ENCODE peak calls at places on chromosomes 6 and 20, in four cellular contexts. One of them, this sample, is unnamed.
A peak's percentile ranks its signal among the peaks of the same experiment; 100 is the strongest.

GRCh38 chr6:12032783-12033573 is 20.9 kb downstream of the HIVEP1 start:
- DNase-seq in H9: no peak
- DNase-seq in mesendoderm: no peak
- DNase-seq in H1: no peak
- DNase-seq in this sample: no peak

GRCh38 chr6:168415149-168415992 is 25.6 kb upstream of the SMOC2 start:
- DNase-seq in H1: no peak
- DNase-seq in mesendoderm: no peak
- DNase-seq in H9: no peak
- DNase-seq in this sample: no peak

GRCh38 chr6:160801418-160801817 is 99.4 kb downstream of the PLG start:
- DNase-seq in H1: no peak
- DNase-seq in H9: no peak
- DNase-seq in mesendoderm: no peak
- DNase-seq in this sample: no peak

GRCh38 chr6:148736779-148737412 is 9.9 kb upstream of the UST start:
- DNase-seq in H9: no peak
- DNase-seq in mesendoderm: no peak
- DNase-seq in H1: no peak
- DNase-seq in this sample: no peak

GRCh38 chr6:129748901-129749748 is 39.1 kb upstream of the ARHGAP18 start:
- DNase-seq in H9: no peak
- DNase-seq in H1: no peak
- DNase-seq in mesendoderm: no peak
- DNase-seq in this sample: peak; percentile 77

GRCh38 chr6:169618526-169619490 is 83.0 kb downstream of the WDR27 start:
- DNase-seq in H1: no peak
- DNase-seq in H9: no peak
- DNase-seq in mesendoderm: peak; percentile 33
- DNase-seq in this sample: peak; percentile 97

GRCh38 chr20:25275813-25276532 is 28.1 kb downstream of the PYGB start:
- DNase-seq in H1: no peak
- DNase-seq in H9: no peak
- DNase-seq in mesendoderm: no peak
- DNase-seq in this sample: no peak

GRCh38 chr6:30066577-30067459 is at the start of gene PPP1R11:
- DNase-seq in H1: peak; percentile 97
- DNase-seq in H9: peak; percentile 99
- DNase-seq in mesendoderm: peak; percentile 100
- DNase-seq in this sample: peak; percentile 99

GRCh38 chr20:10249822-10250221 is 31.2 kb downstream of the SNAP25 start:
- DNase-seq in mesendoderm: peak; percentile 65
- DNase-seq in H1: no peak
- DNase-seq in H9: no peak
- DNase-seq in this sample: no peak

GRCh38 chr6:113636357-113636824 is 220.8 kb upstream of the MARCKS start:
- DNase-seq in H9: no peak
- DNase-seq in mesendoderm: peak; percentile 73
- DNase-seq in H1: no peak
- DNase-seq in this sample: peak; percentile 78

GRCh38 chr6:113632220-113632864 is 224.8 kb upstream of the MARCKS start:
- DNase-seq in mesendoderm: peak; percentile 38
- DNase-seq in H1: no peak
- DNase-seq in H9: no peak
- DNase-seq in this sample: peak; percentile 88

GRCh38 chr6:113634352-113635163 is 222.6 kb upstream of the MARCKS start:
- DNase-seq in H9: no peak
- DNase-seq in H1: no peak
- DNase-seq in mesendoderm: no peak
- DNase-seq in this sample: peak; percentile 87

GRCh38 chr6:113633638-113634037 is 223.5 kb upstream of the MARCKS start:
- DNase-seq in H9: no peak
- DNase-seq in H1: no peak
- DNase-seq in mesendoderm: no peak
- DNase-seq in this sample: no peak

DNA sequence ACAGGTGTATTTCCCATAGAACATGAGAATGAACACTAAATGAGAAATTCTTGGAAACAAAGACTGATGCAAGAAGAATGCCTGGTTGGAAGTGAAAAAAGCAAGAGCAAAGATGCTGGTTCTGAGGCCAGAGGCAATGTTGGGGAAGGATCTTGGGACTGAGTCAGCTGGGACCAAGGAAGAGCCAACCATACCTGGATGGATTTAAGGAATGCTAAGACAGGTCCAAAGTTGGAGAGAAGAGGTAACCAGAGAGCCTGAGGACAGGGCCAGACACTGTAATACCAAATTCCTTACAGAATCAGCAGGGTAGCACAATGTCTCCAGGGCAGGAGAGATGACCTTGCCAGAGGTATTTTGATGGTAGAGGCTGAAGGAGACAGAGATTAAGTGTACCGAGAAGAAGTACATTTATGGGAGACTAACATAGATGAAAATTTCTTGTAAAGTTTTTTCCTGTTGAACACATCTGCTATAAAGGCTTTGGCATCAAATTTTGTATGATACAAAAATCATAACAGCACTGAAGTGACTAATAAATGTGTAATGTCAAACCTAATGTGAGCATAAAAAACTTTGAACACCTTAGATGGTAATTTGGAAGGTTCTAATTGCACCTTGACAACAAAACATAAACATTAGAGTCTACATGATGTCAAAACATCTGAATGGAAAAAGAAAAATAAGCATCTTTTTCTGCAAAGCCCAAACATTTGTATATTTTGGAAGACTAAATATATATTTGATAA is 221.7 kb upstream of the MARCKS start:
- DNase-seq in H1: no peak
- DNase-seq in H9: no peak
- DNase-seq in mesendoderm: no peak
- DNase-seq in this sample: no peak
- H4K5ac ChIP-seq in H1: no peak overlapping the region
- H4K5ac ChIP-seq in H9: no peak overlapping the region
- H4K5ac ChIP-seq in mesendoderm: no peak overlapping the region
- H4K5ac ChIP-seq in this sample: peak overlapping the region; percentile 82

GRCh38 chr6:31896856-31897611 is 464 bp downstream of the EHMT2 start:
- DNase-seq in H1: no peak
- DNase-seq in H9: peak; percentile 33
- DNase-seq in mesendoderm: no peak
- DNase-seq in this sample: no peak
- H3K23ac ChIP-seq in H1: no peak overlapping the region
- H3K23ac ChIP-seq in H9: no peak overlapping the region
- H3K23ac ChIP-seq in mesendoderm: no peak overlapping the region
- H3K23ac ChIP-seq in this sample: peak overlapping the region; percentile 59

DNA sequence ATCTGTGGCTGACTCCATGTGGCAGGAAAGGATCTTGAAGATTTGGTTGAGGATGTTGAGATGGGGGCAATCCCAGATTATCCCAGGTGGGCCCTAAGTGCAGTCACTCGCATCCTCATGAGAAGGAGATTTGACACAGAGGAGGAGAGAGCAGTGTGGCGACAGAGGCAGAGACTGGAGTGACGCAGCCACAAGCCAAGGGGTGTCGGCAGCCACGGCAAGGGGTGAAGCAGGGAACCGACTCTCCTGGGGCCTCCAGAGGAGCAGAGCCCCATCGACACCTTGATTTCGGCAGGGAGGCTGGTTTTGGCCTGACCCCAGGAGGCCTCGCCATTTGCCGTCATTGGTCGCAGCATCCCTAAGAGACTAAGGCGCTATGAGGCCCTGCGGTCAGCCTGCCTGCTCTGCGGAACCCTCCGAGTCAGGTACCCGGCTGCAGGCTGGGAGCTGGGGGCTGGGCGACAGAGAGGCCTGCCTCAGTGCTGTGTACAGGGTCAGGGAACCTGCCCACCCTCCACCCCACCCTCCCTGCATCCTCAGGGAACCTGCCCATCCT is 12.5 kb downstream of the EEF1A2 start:
- DNase-seq in H1: no peak
- DNase-seq in H9: no peak
- DNase-seq in mesendoderm: no peak
- DNase-seq in this sample: no peak
- H4K5ac ChIP-seq in H1: no peak overlapping the region
- H4K5ac ChIP-seq in H9: no peak overlapping the region
- H4K5ac ChIP-seq in mesendoderm: no peak overlapping the region
- H4K5ac ChIP-seq in this sample: no peak overlapping the region

GRCh38 chr6:151804585-151805285 is 2.7 kb upstream of the ESR1 start:
- DNase-seq in H9: no peak
- DNase-seq in H1: no peak
- DNase-seq in mesendoderm: no peak
- DNase-seq in this sample: no peak

GRCh38 chr6:151806757-151807512 is 547 bp upstream of the ESR1 start:
- DNase-seq in mesendoderm: no peak
- DNase-seq in H1: no peak
- DNase-seq in H9: no peak
- DNase-seq in this sample: no peak

GRCh38 chr6:151805286-151805840 is 2.1 kb upstream of the ESR1 start:
- DNase-seq in H9: peak; percentile 29
- DNase-seq in mesendoderm: no peak
- DNase-seq in H1: no peak
- DNase-seq in this sample: no peak

GRCh38 chr6:151807513-151808330 is at the start of gene ESR1:
- DNase-seq in mesendoderm: peak; percentile 71
- DNase-seq in H9: peak; percentile 87
- DNase-seq in H1: peak; percentile 29
- DNase-seq in this sample: no peak

DNA sequence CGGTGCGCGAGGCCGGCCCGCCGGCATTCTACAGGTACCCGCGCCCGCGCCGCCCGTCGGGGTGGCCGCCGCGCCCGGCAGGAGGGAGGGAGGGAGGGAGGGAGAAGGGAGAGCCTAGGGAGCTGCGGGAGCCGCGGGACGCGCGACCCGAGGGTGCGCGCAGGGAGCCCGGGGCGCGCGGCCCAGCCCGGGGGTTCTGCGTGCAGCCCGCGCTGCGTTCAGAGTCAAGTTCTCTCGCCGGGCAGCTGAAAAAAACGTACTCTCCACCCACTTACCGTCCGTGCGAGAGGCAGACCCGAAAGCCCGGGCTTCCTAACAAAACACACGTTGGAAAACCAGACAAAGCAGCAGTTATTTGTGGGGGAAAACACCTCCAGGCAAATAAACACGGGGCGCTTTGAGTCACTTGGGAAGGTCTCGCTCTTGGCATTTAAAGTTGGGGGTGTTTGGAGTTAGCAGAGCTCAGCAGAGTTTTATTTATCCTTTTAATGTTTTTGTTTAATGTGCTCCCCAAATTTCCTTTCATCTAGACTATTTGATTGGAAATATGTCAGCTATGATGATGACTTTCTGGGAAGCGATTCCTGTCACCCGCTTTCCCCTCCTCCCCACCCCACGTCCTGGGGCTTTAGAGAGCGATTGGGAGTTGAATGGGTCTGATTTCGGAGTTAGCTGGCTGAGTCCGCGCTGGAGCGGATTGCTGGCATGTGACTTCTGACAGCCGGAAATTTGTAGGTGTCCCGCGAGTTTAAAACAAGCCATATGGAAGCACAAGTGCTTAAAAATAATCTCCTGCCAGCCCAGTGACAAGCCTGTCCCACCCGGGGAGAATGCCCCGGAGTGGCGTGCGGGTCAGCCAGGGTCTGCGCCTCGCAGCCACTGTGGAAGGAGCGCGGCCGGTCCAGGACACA is 1.1 kb downstream of the ESR1 start:
- DNase-seq in mesendoderm: peak; percentile 22
- DNase-seq in H9: peak; percentile 39
- DNase-seq in H1: no peak
- DNase-seq in this sample: no peak
- H3K23ac ChIP-seq in mesendoderm: no peak overlapping the region
- H3K23ac ChIP-seq in H9: no peak overlapping the region
- H3K23ac ChIP-seq in H1: no peak overlapping the region
- H3K23ac ChIP-seq in this sample: no peak overlapping the region

GRCh38 chr6:89315199-89315598 is at the start of gene GABRR2:
- DNase-seq in H1: no peak
- DNase-seq in mesendoderm: no peak
- DNase-seq in H9: no peak
- DNase-seq in this sample: no peak

GRCh38 chr6:89313006-89313405 is 2.1 kb downstream of the GABRR2 start:
- DNase-seq in H1: no peak
- DNase-seq in H9: no peak
- DNase-seq in mesendoderm: no peak
- DNase-seq in this sample: peak; percentile 92

GRCh38 chr6:89311853-89312531 is 3.1 kb downstream of the GABRR2 start:
- DNase-seq in H9: peak; percentile 83
- DNase-seq in mesendoderm: peak; percentile 90
- DNase-seq in H1: peak; percentile 38
- DNase-seq in this sample: peak; percentile 54

GRCh38 chr6:89317067-89317466 is 2.0 kb upstream of the GABRR2 start:
- DNase-seq in H9: no peak
- DNase-seq in H1: no peak
- DNase-seq in mesendoderm: peak; percentile 36
- DNase-seq in this sample: no peak

DNA sequence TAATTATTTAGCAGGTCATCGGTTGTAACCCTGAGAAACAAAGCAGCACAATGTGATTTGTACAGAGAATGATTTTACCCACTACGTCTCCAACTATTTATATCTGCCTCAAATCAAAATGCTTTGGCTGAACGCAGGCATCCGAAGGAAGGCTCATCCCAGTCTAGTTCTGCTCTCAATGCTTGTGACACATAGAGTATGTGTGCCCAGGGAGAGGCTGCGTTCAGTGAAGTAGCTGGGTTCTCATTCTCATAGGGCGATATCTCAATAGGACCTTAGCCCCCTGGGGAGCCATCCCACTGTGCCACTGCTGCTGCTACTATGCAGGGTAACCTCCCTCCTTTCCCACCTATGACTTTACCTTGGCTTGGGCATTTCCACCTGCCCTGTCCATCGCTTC is 407 bp downstream of the GABRR2 start:
- DNase-seq in mesendoderm: no peak
- DNase-seq in H9: no peak
- DNase-seq in H1: no peak
- DNase-seq in this sample: no peak
- H4K5ac ChIP-seq in mesendoderm: no peak overlapping the region
- H4K5ac ChIP-seq in H9: no peak overlapping the region
- H4K5ac ChIP-seq in H1: no peak overlapping the region
- H4K5ac ChIP-seq in this sample: no peak overlapping the region

GRCh38 chr6:4135665-4136353 is 434 bp upstream of the ECI2 start:
- DNase-seq in H9: peak; percentile 97
- DNase-seq in mesendoderm: peak; percentile 93
- DNase-seq in H1: peak; percentile 82
- DNase-seq in this sample: peak; percentile 90
- H3K23ac ChIP-seq in H9: no peak overlapping the region
- H3K23ac ChIP-seq in mesendoderm: no peak overlapping the region
- H3K23ac ChIP-seq in H1: no peak overlapping the region
- H3K23ac ChIP-seq in this sample: peak overlapping the region; percentile 94

DNA sequence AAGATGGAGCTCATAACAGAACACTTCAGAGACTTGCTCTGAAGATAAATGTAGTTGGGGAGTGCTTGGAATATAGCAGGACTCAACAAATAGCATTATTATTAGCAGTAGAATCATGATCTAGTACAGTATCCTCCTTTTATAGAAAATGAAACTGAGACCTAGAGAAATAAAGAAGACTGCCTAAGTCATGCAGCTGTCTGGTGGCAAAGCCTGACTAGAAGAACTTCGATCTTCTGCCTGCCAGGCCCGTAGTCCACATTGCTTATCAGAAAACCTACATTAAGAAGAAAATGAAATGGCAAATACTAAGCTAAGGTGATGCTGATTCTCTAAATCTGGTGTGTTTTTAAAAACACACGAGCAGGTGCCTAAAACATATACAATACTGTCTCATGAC is 46.4 kb upstream of the DST start:
- DNase-seq in H9: no peak
- DNase-seq in H1: no peak
- DNase-seq in mesendoderm: no peak
- DNase-seq in this sample: no peak
- H4K5ac ChIP-seq in H9: no peak overlapping the region
- H4K5ac ChIP-seq in H1: no peak overlapping the region
- H4K5ac ChIP-seq in mesendoderm: no peak overlapping the region
- H4K5ac ChIP-seq in this sample: no peak overlapping the region

GRCh38 chr20:57197352-57198198 is 68.9 kb downstream of the BMP7 start:
- DNase-seq in H1: no peak
- DNase-seq in mesendoderm: no peak
- DNase-seq in H9: no peak
- DNase-seq in this sample: no peak
- H3K23ac ChIP-seq in H1: no peak overlapping the region
- H3K23ac ChIP-seq in mesendoderm: no peak overlapping the region
- H3K23ac ChIP-seq in H9: no peak overlapping the region
- H3K23ac ChIP-seq in this sample: no peak overlapping the region

This sample was measured in IMR-90.